ENCODE peak calls at places on chromosomes 6 and 20, in six cellular contexts. H is upper lobe of left lung, G is endothelial cell of umbilical vein, R is HL-60, O is breast epithelium, N is GM12878. D is an unnamed sample.

GRCh38 chr20:18585134-18585533 is 2.7 kb upstream of the DTD1 start:
- DNase-seq in H (no peak), G (no peak), R (no peak), O (no peak), N (no peak), D (no peak)

GRCh38 chr20:10565191-10565921 is 108.4 kb downstream of the JAG1 start:
- DNase-seq in H (no peak), G (peak), R (peak), O (no peak), N (no peak), D (no peak)

GRCh38 chr20:3398681-3399252 is 8.7 kb downstream of the DNAAF9 start:
- DNase-seq in H (no peak), G (no peak), R (no peak), O (no peak), N (no peak), D (no peak)

GRCh38 chr6:145036848-145037567 is 698.3 kb downstream of the EPM2A start:
- DNase-seq in H (no peak), G (peak), R (no peak), O (no peak), N (no peak), D (no peak)

GRCh38 chr6:89050155-89050554 is 30.4 kb upstream of the PNRC1 start:
- DNase-seq in H (no peak), G (no peak), R (peak), O (peak), N (no peak), D (no peak)

GRCh38 chr6:35016417-35017221 is 124.5 kb downstream of the TCP11 start:
- DNase-seq in H (no peak), G (peak), R (no peak), O (no peak), N (no peak), D (no peak)

GRCh38 chr6:98782772-98783171 is 51.6 kb upstream of the POU3F2 start:
- DNase-seq in H (no peak), G (no peak), R (no peak), O (no peak), N (no peak), D (no peak)

GRCh38 chr6:65045801-65046200 is 661.2 kb downstream of the EYS start:
- DNase-seq in H (no peak), G (no peak), R (no peak), O (no peak), N (no peak), D (no peak)

GRCh38 chr6:139373154-139373927 is 1.1 kb downstream of the CITED2 start:
- DNase-seq in H (peak), G (peak), R (no peak), O (peak), N (peak), D (peak)
- TF ChIP-seq POLR2AphosphoS5 in H (no peak), G (peak), R (peak), O (no peak), N (no peak), D (peak)

DNA sequence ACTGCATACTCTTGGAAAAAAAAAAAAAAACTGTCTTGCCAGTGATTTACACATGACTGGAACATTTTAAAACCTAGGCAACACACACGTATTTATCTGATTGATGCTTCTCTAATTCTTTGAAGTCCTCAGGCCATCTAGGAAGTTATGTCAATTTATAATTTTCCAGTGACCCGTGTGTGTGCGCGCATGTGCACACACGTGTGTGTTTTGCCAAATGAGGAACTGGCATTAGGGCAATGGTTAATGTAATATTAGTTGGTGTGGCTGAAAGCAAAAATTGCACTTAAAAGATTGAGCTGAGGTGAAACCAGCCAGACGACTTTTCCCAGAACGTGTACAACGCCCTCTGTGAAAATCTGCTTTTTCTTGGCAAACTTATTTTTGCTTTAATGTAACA is 315.2 kb downstream of the TFAP2A start:
- DNase-seq in H (no peak), G (no peak), R (peak), O (no peak), N (no peak), D (no peak)
- H3K4me3 ChIP-seq in H (no peak), G (no peak), R (no peak), O (no peak), N (no peak), D (no peak)

GRCh38 chr6:116444092-116444491 is 17.1 kb upstream of the CALHM6 start:
- DNase-seq in H (no peak), G (peak), R (no peak), O (no peak), N (no peak), D (no peak)

GRCh38 chr6:116444991-116445566 is 16.1 kb upstream of the CALHM6 start:
- DNase-seq in H (no peak), G (no peak), R (no peak), O (no peak), N (no peak), D (no peak)

GRCh38 chr6:116446399-116446798 is 14.8 kb upstream of the CALHM6 start:
- DNase-seq in H (no peak), G (no peak), R (no peak), O (no peak), N (no peak), D (no peak)

GRCh38 chr6:116444575-116444974 is 16.6 kb upstream of the CALHM6 start:
- DNase-seq in H (no peak), G (no peak), R (no peak), O (no peak), N (no peak), D (no peak)

DNA sequence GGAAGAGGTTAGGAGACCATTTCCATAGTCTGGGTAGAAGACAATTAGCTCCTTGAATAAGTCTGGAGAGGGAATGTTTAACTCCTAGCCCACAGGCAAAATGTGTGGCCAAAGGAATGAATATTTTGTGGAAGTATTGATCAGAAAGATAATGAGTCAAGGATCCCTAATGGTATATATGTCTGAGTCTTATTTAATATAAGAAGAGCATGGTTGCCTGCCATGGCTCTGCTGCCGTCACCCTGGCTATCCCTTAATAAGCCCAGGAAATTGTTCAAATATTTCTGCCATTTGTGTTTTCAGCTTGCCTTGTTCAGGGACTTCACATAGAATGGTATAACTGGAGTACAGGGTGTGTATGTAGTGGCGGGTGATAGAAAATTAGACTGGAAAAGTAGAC is 18.1 kb upstream of the CALHM6 start:
- DNase-seq in H (no peak), G (no peak), R (no peak), O (no peak), N (no peak), D (no peak)
- TF ChIP-seq CTCF in H (no peak), G (no peak), R (no peak), O (no peak), N (no peak), D (no peak)

GRCh38 chr6:25267662-25268061 is 11.5 kb upstream of the CARMIL1 start:
- DNase-seq in H (no peak), G (no peak), R (no peak), O (no peak), N (no peak), D (no peak)

GRCh38 chr6:25259756-25260155 is 19.4 kb upstream of the CARMIL1 start:
- DNase-seq in H (no peak), G (no peak), R (no peak), O (no peak), N (no peak), D (no peak)

GRCh38 chr6:25257686-25258348 is 21.4 kb upstream of the CARMIL1 start:
- DNase-seq in H (no peak), G (no peak), R (no peak), O (no peak), N (no peak), D (no peak)

GRCh38 chr6:25266425-25267135 is 12.6 kb upstream of the CARMIL1 start:
- DNase-seq in H (no peak), G (no peak), R (no peak), O (no peak), N (no peak), D (no peak)

GRCh38 chr6:25263602-25264001 is 15.6 kb upstream of the CARMIL1 start:
- DNase-seq in H (no peak), G (no peak), R (no peak), O (no peak), N (no peak), D (no peak)
- TF ChIP-seq POLR2AphosphoS5 in H (no peak), G (no peak), R (no peak), O (no peak), N (no peak), D (no peak)

GRCh38 chr20:44014807-44015732 is 100.4 kb downstream of the TOX2 start:
- DNase-seq in H (no peak), G (peak), R (no peak), O (no peak), N (no peak), D (no peak)
- H3K4me3 ChIP-seq in H (no peak), G (no peak), R (no peak), O (no peak), N (no peak), D (no peak)

DNA sequence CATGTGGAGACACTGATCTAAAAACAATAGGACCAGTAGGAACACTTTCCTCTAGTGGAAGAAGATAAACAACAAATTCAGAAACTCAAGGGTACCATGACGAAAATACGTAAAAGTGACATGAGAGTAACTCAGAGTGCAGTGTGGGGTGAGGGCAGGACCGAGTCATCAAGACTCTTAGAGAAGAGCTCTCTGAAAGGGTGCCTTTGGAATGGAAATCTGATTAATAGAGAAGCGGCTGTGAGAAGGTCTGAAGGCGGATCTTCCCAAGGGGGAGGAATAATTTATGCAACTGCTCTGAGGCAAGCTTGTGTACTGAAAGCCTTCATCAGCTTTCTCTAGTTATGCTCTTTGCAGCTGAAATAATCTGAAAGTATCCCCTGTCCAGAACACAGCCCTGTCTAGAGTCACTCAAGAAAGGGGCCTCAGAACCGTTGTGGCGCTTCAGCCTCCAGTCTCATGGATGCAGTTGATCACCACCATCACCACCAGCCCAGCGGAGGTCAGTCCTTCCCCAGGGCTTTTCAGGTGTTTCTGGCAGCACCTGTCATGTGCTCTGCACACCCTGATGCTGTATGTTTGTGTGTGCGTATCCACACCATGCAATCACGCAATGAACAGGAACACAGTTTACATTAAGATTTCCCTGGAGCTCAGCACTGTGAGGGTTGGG is 396.4 kb downstream of the SMOC2 start:
- DNase-seq in H (no peak), G (no peak), R (no peak), O (no peak), N (no peak), D (no peak)
- TF ChIP-seq CTCF in H (no peak), G (no peak), R (no peak), O (no peak), N (no peak), D (no peak)

D was measured in spleen.